ENCODE peak calls at places on chromosomes 3 and 15, in five cellular contexts. J, Z, O, B and R are unnamed samples.

GRCh38 chr15:100468265-100468664 is 60.5 kb downstream of the CERS3 start:
- DNase-seq in J (no peak), Z (peak; percentile 4), O (peak; percentile 10), B (no peak), R (peak; percentile 63)

GRCh38 chr3:192063570-192063969 is 602.6 kb downstream of the PYDC2 start:
- DNase-seq in J (no peak), Z (no peak), O (peak; percentile 92), B (no peak), R (no peak)

GRCh38 chr3:177370396-177370795 is 173.1 kb upstream of the TBL1XR1 start:
- DNase-seq in J (no peak), Z (no peak), O (no peak), B (no peak), R (no peak)

GRCh38 chr15:33194704-33195261 is at the start of gene FMN1:
- DNase-seq in J (peak; percentile 92), Z (peak; percentile 83), O (peak; percentile 92), B (peak; percentile 55), R (peak; percentile 88)

GRCh38 chr3:18232317-18232716 is 192.8 kb downstream of the SATB1 start:
- DNase-seq in J (no peak), Z (no peak), O (no peak), B (no peak), R (no peak)

GRCh38 chr3:41673643-41674042 is 288.3 kb downstream of the ULK4 start:
- DNase-seq in J (no peak), Z (no peak), O (peak; percentile 48), B (no peak), R (no peak)

GRCh38 chr3:85808750-85809149 is 850.0 kb downstream of the CADM2 start:
- DNase-seq in J (no peak), Z (no peak), O (no peak), B (no peak), R (no peak)

GRCh38 chr15:101014921-101015841 is 96.0 kb downstream of the LRRK1 start:
- DNase-seq in J (peak; percentile 40), Z (peak; percentile 56), O (peak; percentile 70), B (peak; percentile 71), R (peak; percentile 34)